ENCODE peak calls at places on chromosomes 6 and 20, in nine cellular contexts. M is cardiac muscle cell, D is PC-9, I is ovary, Q is OCI-LY7, B is brain microvascular endothelial cell, W is adrenal gland, H is GM12878, J is heart right ventricle. A is an unnamed sample. For H3K36me3, the result is how much of the 10 kb centered on the place peaks cover.

GRCh38 chr20:58991720-58992119 is 10.7 kb downstream of the NELFCD start:
- DNase-seq in M (peak), D (no peak), I (no peak), Q (no peak), B (no peak), W (no peak), H (no peak), J (no peak), A (no peak)

GRCh38 chr6:8057793-8058192 is 6.4 kb downstream of the BLOC1S5 start:
- DNase-seq in M (no peak), D (no peak), I (no peak), Q (no peak), B (no peak), W (no peak), H (no peak), J (no peak), A (no peak)

GRCh38 chr6:139533573-139534471 is 159.4 kb upstream of the CITED2 start:
- DNase-seq in M (peak), D (no peak), I (peak), Q (no peak), B (peak), W (peak), H (no peak), J (no peak), A (peak)

GRCh38 chr6:136668571-136668970 is 118.3 kb upstream of the MAP7 start:
- DNase-seq in M (no peak), D (no peak), I (no peak), Q (no peak), B (peak), W (no peak), H (no peak), J (no peak), A (peak)

GRCh38 chr20:17852323-17852722 is 116.3 kb downstream of the SNX5 start:
- DNase-seq in M (no peak), D (no peak), I (no peak), Q (no peak), B (no peak), W (no peak), H (no peak), J (no peak), A (no peak)

GRCh38 chr20:50217207-50217949 is 26.7 kb downstream of the CEBPB start:
- DNase-seq in M (no peak), D (no peak), I (no peak), Q (no peak), B (no peak), W (no peak), H (no peak), J (no peak), A (no peak)

GRCh38 chr6:14165091-14165490 is 47.5 kb downstream of the CD83 start:
- DNase-seq in M (peak), D (no peak), I (no peak), Q (no peak), B (peak), W (no peak), H (no peak), J (no peak), A (no peak)

GRCh38 chr6:123338394-123338793 is 298.4 kb downstream of the TRDN start:
- DNase-seq in M (no peak), D (no peak), I (no peak), Q (no peak), B (no peak), W (no peak), H (no peak), J (no peak), A (no peak)

GRCh38 chr6:729646-730320 is 36.8 kb upstream of the EXOC2 start:
- DNase-seq in M (no peak), D (no peak), I (no peak), Q (no peak), B (no peak), W (no peak), H (no peak), J (no peak), A (no peak)

GRCh38 chr20:58018590-58018989 is 209.9 kb downstream of the ANKRD60 start:
- DNase-seq in M (no peak), D (no peak), I (no peak), Q (no peak), B (no peak), W (no peak), H (no peak), J (no peak), A (peak)

DNA sequence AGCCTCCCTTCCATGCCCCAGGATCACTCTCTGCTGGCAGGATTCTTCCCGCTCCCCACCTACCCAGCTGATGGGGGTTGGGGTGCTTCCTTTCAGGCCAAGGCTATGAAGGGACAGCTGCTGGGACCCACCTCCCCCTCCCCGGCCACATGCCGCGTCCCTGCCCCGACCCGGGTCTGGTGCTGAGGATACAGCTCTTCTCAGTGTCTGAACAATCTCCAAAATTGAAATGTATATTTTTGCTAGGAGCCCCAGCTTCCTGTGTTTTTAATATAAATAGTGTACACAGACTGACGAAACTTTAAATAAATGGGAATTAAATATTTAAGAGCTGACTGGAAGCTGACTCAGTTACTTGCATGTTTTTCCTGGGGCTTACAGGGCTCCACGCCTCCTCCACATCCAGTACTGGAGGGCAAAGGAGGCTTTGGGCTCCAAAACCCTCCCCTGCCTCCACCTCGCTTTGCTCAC is 24.3 kb upstream of the FANCE start:
- DNase-seq in M (peak), D (no peak), I (no peak), Q (no peak), B (peak), W (no peak), H (no peak), J (no peak), A (no peak)
- H3K4me3 ChIP-seq in M (no peak), D (no peak), I (no peak), Q (no peak), B (peak), W (no peak), H (no peak), J (no peak), A (no peak)

GRCh38 chr20:63709149-63709527 is 1.3 kb downstream of the ZGPAT start:
- DNase-seq in M (no peak), D (no peak), I (no peak), Q (no peak), B (no peak), W (peak), H (no peak), J (no peak), A (no peak)

GRCh38 chr20:63708301-63709148 is 686 bp downstream of the ZGPAT start:
- DNase-seq in M (no peak), D (no peak), I (no peak), Q (no peak), B (no peak), W (peak), H (no peak), J (no peak), A (peak)

GRCh38 chr20:63714858-63715257 is 7.0 kb downstream of the ZGPAT start:
- DNase-seq in M (no peak), D (no peak), I (no peak), Q (no peak), B (no peak), W (no peak), H (no peak), J (no peak), A (no peak)

GRCh38 chr20:63711085-63711645 is 3.3 kb downstream of the ZGPAT start:
- DNase-seq in M (no peak), D (no peak), I (no peak), Q (no peak), B (no peak), W (no peak), H (no peak), J (no peak), A (no peak)

DNA sequence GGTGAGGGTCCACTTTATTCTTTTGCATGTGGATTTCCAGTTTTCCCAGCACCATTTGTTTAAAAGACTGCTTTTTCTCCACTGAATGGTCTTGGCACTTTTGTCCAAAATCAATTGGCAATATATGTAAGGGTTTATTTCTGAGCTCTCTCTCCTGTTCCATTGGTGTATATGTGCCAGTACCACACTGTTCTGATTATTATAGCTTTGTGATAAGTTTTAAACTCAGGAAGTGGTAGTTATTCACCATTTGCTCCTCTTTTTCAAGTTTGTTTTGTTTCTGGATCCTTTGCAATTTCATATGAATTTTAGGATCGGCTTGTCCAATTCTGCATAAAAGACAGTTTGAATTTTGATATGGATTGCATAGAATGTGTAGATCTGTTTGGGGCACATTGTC is 4.4 kb downstream of the ZGPAT start:
- DNase-seq in M (no peak), D (no peak), I (no peak), Q (no peak), B (no peak), W (no peak), H (no peak), J (no peak), A (no peak)
- H3K36me3 ChIP-seq in M (under half), D (under half), I (under half), Q (half or more), B (under half), W (under half), H (under half), J (under half), A (half or more)

GRCh38 chr6:37442416-37443218 is 9.6 kb downstream of the CMTR1 start:
- DNase-seq in M (no peak), D (no peak), I (no peak), Q (no peak), B (no peak), W (no peak), H (no peak), J (peak), A (no peak)
- H3K4me3 ChIP-seq in M (no peak), D (no peak), I (peak), Q (no peak), B (no peak), W (no peak), H (no peak), J (peak), A (no peak)

DNA sequence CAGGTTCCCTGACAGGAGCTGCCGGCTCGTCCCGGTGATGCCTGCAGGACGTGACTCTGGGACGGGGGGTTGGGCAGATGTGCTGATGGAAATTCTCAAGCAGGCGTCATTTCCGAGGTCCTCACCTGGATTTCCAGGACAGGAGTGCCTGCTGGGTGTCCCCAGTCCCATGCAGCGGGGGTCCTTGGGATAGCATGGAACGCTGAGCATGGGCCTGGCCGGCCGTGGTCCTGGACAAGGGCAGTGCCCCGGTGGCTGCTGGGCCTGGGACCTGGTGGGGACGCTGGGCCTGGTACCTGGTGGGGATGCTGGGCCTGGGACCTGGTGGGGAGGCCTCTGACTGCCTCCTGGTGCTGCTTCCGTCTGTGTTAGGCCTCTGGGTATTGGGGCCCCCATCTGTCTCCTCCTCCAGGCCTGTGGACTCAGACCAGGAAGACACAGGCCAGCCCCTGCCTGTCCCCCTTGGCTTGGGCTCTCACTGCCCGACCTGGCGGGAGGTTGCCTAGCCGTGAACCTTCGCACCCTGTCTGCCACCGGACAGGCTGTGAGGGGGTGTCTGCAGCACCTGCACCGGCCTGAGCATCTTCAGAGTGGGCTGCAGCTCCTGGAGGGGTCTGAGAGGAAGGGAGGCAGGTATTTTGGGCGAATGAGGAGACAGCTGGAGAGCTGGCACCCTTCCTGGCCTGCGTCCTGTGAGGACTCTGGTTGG is 6.2 kb downstream of the RTEL1 start:
- DNase-seq in M (no peak), D (no peak), I (no peak), Q (no peak), B (no peak), W (no peak), H (no peak), J (no peak), A (no peak)
- H3K36me3 ChIP-seq in M (under half), D (under half), I (under half), Q (half or more), B (under half), W (under half), H (under half), J (under half), A (half or more)

GRCh38 chr6:164929155-164929977 is 380.0 kb downstream of the C6orf118 start:
- DNase-seq in M (no peak), D (no peak), I (no peak), Q (no peak), B (no peak), W (no peak), H (no peak), J (no peak), A (no peak)

GRCh38 chr6:164926686-164927085 is 382.7 kb downstream of the C6orf118 start:
- DNase-seq in M (peak), D (no peak), I (no peak), Q (no peak), B (no peak), W (no peak), H (no peak), J (no peak), A (no peak)

GRCh38 chr6:164927288-164928040 is 381.9 kb downstream of the C6orf118 start:
- DNase-seq in M (peak), D (peak), I (peak), Q (peak), B (peak), W (peak), H (no peak), J (peak), A (peak)

GRCh38 chr6:164928041-164928321 is 381.4 kb downstream of the C6orf118 start:
- DNase-seq in M (no peak), D (no peak), I (no peak), Q (no peak), B (no peak), W (no peak), H (no peak), J (no peak), A (no peak)

DNA sequence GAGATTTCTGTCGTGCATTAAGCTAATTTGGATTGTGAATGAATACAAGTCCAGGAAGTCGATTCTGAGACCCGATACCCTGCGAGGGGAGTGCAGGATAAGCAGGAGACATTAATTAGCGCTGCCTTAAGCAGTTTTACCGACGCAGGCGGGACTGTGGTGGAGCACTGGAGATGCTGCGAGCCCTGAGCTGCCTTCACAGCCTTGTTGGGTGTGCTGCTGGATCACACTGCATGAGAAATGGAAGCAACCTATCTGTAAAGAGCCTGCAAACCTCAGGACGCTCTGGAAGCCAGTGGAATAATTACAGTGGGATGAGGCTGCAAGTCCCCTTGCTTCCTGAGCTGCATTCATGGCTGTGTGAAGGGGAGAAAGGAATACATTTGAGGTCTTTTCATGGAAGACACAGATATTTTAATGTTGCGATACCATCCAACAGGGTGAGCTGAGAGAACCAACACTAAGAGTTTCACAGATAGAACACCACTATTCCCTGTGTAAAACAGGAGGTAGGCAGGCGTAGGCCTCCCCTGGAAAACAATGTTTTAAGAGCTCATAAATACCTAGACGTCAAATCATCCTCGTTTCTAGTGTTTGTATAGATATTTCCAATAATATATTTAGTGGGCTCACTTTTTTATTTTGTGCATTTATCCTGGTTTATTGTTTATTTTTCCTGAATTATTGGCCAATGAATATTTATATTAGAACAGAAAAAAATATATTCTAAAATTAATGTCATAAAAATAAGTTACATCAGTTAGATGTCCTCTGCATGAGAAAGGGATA is 380.8 kb downstream of the C6orf118 start:
- DNase-seq in M (no peak), D (no peak), I (no peak), Q (no peak), B (no peak), W (no peak), H (no peak), J (no peak), A (peak)
- H3K4me3 ChIP-seq in M (no peak), D (no peak), I (no peak), Q (no peak), B (no peak), W (no peak), H (no peak), J (no peak), A (peak)

GRCh38 chr6:30560930-30561329 is 3.8 kb downstream of the PRR3 start:
- DNase-seq in M (no peak), D (no peak), I (no peak), Q (no peak), B (no peak), W (no peak), H (no peak), J (no peak), A (no peak)
- H3K36me3 ChIP-seq in M (under half), D (under half), I (under half), Q (half or more), B (under half), W (under half), H (under half), J (under half), A (under half)

DNA sequence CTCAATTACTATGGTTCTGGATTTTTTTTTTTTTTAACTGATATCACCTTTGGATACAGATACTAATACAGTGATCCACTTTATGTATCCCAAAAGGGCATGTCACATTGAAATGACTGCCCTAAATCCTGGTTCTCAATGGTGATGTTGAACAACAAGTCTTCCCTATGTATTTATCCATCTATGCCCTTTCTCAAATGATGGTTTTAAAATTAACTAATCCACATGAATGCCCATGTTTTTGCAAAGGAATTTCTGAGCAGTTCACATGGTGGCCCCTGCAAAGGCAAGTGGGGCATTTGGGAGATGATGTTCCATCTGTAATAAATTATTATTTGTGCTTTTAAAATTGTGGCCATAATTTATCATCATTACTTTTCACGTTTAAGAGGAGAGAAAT is 2.7 kb downstream of the ADGRB3 start:
- DNase-seq in M (no peak), D (no peak), I (no peak), Q (no peak), B (no peak), W (no peak), H (no peak), J (no peak), A (no peak)
- H3K4me3 ChIP-seq in M (no peak), D (no peak), I (no peak), Q (no peak), B (no peak), W (no peak), H (no peak), J (no peak), A (no peak)

GRCh38 chr6:31728767-31729514 is at the start of gene DDAH2:
- DNase-seq in M (no peak), D (no peak), I (peak), Q (no peak), B (no peak), W (no peak), H (no peak), J (no peak), A (no peak)

GRCh38 chr6:31732029-31732428 is 2.9 kb upstream of the DDAH2 start:
- DNase-seq in M (no peak), D (no peak), I (no peak), Q (no peak), B (no peak), W (no peak), H (no peak), J (no peak), A (no peak)

GRCh38 chr6:31729515-31729978 is 448 bp upstream of the DDAH2 start:
- DNase-seq in M (peak), D (peak), I (peak), Q (peak), B (peak), W (peak), H (peak), J (peak), A (peak)

GRCh38 chr6:31729979-31730630 is 1.0 kb upstream of the DDAH2 start:
- DNase-seq in M (peak), D (peak), I (peak), Q (peak), B (peak), W (peak), H (no peak), J (peak), A (peak)

GRCh38 chr6:31730631-31731086 is 1.6 kb upstream of the DDAH2 start:
- DNase-seq in M (no peak), D (no peak), I (peak), Q (no peak), B (no peak), W (no peak), H (no peak), J (no peak), A (no peak)
- H3K36me3 ChIP-seq in M (under half), D (under half), I (under half), Q (half or more), B (half or more), W (under half), H (under half), J (under half), A (under half)

DNA sequence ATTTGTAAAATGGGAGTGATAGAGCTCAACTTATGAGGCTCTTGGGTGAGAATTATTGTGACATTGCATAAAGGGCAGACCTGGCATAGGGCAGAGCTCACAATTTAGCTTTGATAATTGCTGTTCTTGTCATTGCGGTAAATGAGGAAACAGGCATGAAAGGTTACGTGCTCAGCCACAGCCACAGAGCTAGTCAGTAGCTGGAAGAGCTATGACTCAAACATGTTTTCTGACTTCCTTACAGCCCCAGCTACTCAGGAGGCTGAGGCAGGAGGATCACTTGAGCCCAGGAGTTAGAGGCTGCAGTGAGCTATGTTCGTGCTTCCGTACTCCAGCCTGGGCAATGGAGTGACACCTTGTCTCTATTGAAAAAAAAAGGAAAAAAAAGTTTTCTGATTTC is 3.5 kb upstream of the GHRH start:
- DNase-seq in M (no peak), D (no peak), I (no peak), Q (peak), B (no peak), W (no peak), H (no peak), J (no peak), A (no peak)
- H3K4me3 ChIP-seq in M (no peak), D (no peak), I (no peak), Q (no peak), B (no peak), W (no peak), H (no peak), J (no peak), A (no peak)

GRCh38 chr20:38215789-38216182 is 44.7 kb downstream of the KIAA1755 start:
- DNase-seq in M (no peak), D (no peak), I (no peak), Q (no peak), B (no peak), W (no peak), H (no peak), J (no peak), A (no peak)

GRCh38 chr20:38213607-38213940 is 47.0 kb downstream of the KIAA1755 start:
- DNase-seq in M (no peak), D (no peak), I (no peak), Q (no peak), B (peak), W (no peak), H (no peak), J (no peak), A (no peak)

GRCh38 chr20:38216201-38216600 is 44.3 kb downstream of the KIAA1755 start:
- DNase-seq in M (no peak), D (no peak), I (no peak), Q (no peak), B (no peak), W (no peak), H (no peak), J (no peak), A (no peak)

GRCh38 chr20:38214256-38214870 is 46.2 kb downstream of the KIAA1755 start:
- DNase-seq in M (no peak), D (no peak), I (no peak), Q (no peak), B (peak), W (no peak), H (no peak), J (no peak), A (no peak)

GRCh38 chr20:38214871-38215788 is 45.4 kb downstream of the KIAA1755 start:
- DNase-seq in M (no peak), D (no peak), I (no peak), Q (no peak), B (peak), W (no peak), H (no peak), J (no peak), A (no peak)
- H3K36me3 ChIP-seq in M (under half), D (under half), I (under half), Q (under half), B (under half), W (under half), H (under half), J (under half), A (under half)